ENCODE peak calls at places on chromosomes 5 and 9, in seven cellular contexts. J is H9, O is WTC11, C is memory B cell, L is NT2/D1, P is mucosa of gallbladder, T is nucleus accumbens. W is an unnamed sample.

GRCh38 chr5:56598941-56599340 is 216.4 kb upstream of the MAP3K1 start:
- DNase-seq in J (no peak), O (no peak), C (no peak), L (no peak), P (no peak), T (no peak), W (no peak)

GRCh38 chr9:95057121-95057520 is 260.4 kb downstream of the FANCC start:
- DNase-seq in J (no peak), O (no peak), C (no peak), L (no peak), P (no peak), T (no peak), W (no peak)

GRCh38 chr5:93141969-93142368 is 439.1 kb downstream of the NR2F1-AS1 start:
- DNase-seq in J (no peak), O (no peak), C (no peak), L (no peak), P (no peak), T (no peak), W (no peak)

GRCh38 chr9:113738898-113739604 is 137.1 kb upstream of the ZNF618 start:
- DNase-seq in J (peak; percentile 42), O (no peak), C (no peak), L (peak; percentile 27), P (no peak), T (no peak), W (no peak)

GRCh38 chr5:74212336-74212735 is 428.2 kb downstream of the ENC1 start:
- DNase-seq in J (peak; percentile 76), O (peak; percentile 67), C (no peak), L (peak; percentile 23), P (no peak), T (no peak), W (no peak)

GRCh38 chr9:89730715-89731114 is 125.9 kb downstream of the GADD45G start:
- DNase-seq in J (peak; percentile 41), O (peak; percentile 24), C (no peak), L (no peak), P (peak; percentile 62), T (no peak), W (no peak)

GRCh38 chr5:149410721-149411432 is 31.8 kb upstream of the IL17B start:
- DNase-seq in J (no peak), O (no peak), C (no peak), L (no peak), P (no peak), T (no peak), W (peak; percentile 74)

GRCh38 chr5:110865400-110866094 is 126.7 kb downstream of the SLC25A46 start:
- DNase-seq in J (peak; percentile 73), O (peak; percentile 66), C (no peak), L (peak; percentile 49), P (no peak), T (no peak), W (no peak)

GRCh38 chr5:138461343-138462125 is 3.7 kb upstream of the EGR1 start:
- DNase-seq in J (no peak), O (no peak), C (no peak), L (no peak), P (no peak), T (no peak), W (no peak)

GRCh38 chr5:23506329-23507236 is 826 bp upstream of the PRDM9 start:
- DNase-seq in J (peak; percentile 76), O (peak; percentile 51), C (no peak), L (peak; percentile 42), P (peak; percentile 13), T (no peak), W (no peak)

GRCh38 chr9:124788542-124789217 is 11.7 kb downstream of the OLFML2A start:
- DNase-seq in J (no peak), O (no peak), C (no peak), L (no peak), P (no peak), T (no peak), W (no peak)

GRCh38 chr9:130286781-130287428 is 21.3 kb downstream of the HMCN2 start:
- DNase-seq in J (no peak), O (no peak), C (no peak), L (no peak), P (no peak), T (no peak), W (no peak)

GRCh38 chr5:146016764-146017484 is 80.5 kb downstream of the SH3RF2 start:
- DNase-seq in J (no peak), O (no peak), C (no peak), L (no peak), P (no peak), T (no peak), W (no peak)

GRCh38 chr5:116573279-116573616 is 1.4 kb downstream of the SEMA6A start:
- DNase-seq in J (no peak), O (peak; percentile 34), C (peak; percentile 22), L (no peak), P (no peak), T (no peak), W (no peak)

GRCh38 chr9:120985759-120986353 is 59.3 kb upstream of the TRAF1 start:
- DNase-seq in J (no peak), O (no peak), C (no peak), L (peak; percentile 39), P (peak; percentile 12), T (no peak), W (no peak)

GRCh38 chr5:53557386-53557785 is 3.1 kb upstream of the NDUFS4 start:
- DNase-seq in J (no peak), O (no peak), C (no peak), L (no peak), P (no peak), T (no peak), W (no peak)

GRCh38 chr5:105806601-105807000 is 1864.1 kb downstream of the EFNA5 start:
- DNase-seq in J (no peak), O (no peak), C (no peak), L (no peak), P (no peak), T (no peak), W (no peak)

GRCh38 chr5:56155085-56155484 is 78.0 kb downstream of the ANKRD55 start:
- DNase-seq in J (no peak), O (no peak), C (no peak), L (no peak), P (no peak), T (no peak), W (no peak)

GRCh38 chr9:111036946-111037743 is 1.1 kb downstream of the LPAR1 start:
- DNase-seq in J (no peak), O (no peak), C (no peak), L (no peak), P (no peak), T (no peak), W (peak; percentile 46)

GRCh38 chr9:28212979-28213378 is 639.7 kb upstream of the C9orf72 start:
- DNase-seq in J (no peak), O (no peak), C (no peak), L (no peak), P (no peak), T (no peak), W (no peak)

GRCh38 chr9:16530669-16531461 is 339.6 kb downstream of the BNC2 start:
- DNase-seq in J (no peak), O (no peak), C (no peak), L (no peak), P (no peak), T (no peak), W (no peak)

GRCh38 chr5:26942481-26942880 is 95.9 kb downstream of the CDH9 start:
- DNase-seq in J (no peak), O (no peak), C (no peak), L (no peak), P (no peak), T (no peak), W (no peak)

GRCh38 chr9:20407013-20407412 is 215.3 kb downstream of the MLLT3 start:
- DNase-seq in J (no peak), O (no peak), C (no peak), L (no peak), P (no peak), T (no peak), W (no peak)

W was measured in ureter.